ENCODE peak calls at places on chromosomes 3 and 15, in eight cellular contexts. X, S, T, Y, I, Q, M and V are unnamed samples.

GRCh38 chr15:83842281-83842680 is 188.4 kb downstream of the ADAMTSL3 start:
- DNase-seq in X (no peak), S (no peak), T (no peak), Y (peak), I (no peak), Q (no peak), M (no peak), V (no peak)

GRCh38 chr3:188270423-188270972 is 116.5 kb downstream of the LPP start:
- DNase-seq in X (no peak), S (peak), T (no peak), Y (no peak), I (no peak), Q (peak), M (no peak), V (no peak)

GRCh38 chr15:77395013-77395774 is 24.7 kb downstream of the PEAK1 start:
- DNase-seq in X (no peak), S (no peak), T (no peak), Y (no peak), I (no peak), Q (no peak), M (no peak), V (no peak)

GRCh38 chr15:63856711-63857458 is 23.1 kb upstream of the HERC1 start:
- DNase-seq in X (no peak), S (no peak), T (no peak), Y (no peak), I (no peak), Q (no peak), M (no peak), V (no peak)

GRCh38 chr15:92158426-92158825 is 235.3 kb upstream of the ST8SIA2 start:
- DNase-seq in X (peak), S (no peak), T (no peak), Y (peak), I (no peak), Q (peak), M (no peak), V (no peak)

GRCh38 chr3:37594873-37595783 is 266.6 kb upstream of the CTDSPL start:
- DNase-seq in X (no peak), S (no peak), T (no peak), Y (no peak), I (no peak), Q (no peak), M (no peak), V (peak)

GRCh38 chr3:148790841-148791240 is 36.8 kb upstream of the CPB1 start:
- DNase-seq in X (no peak), S (peak), T (no peak), Y (no peak), I (no peak), Q (peak), M (no peak), V (peak)

GRCh38 chr3:12638105-12638504 is 25.8 kb downstream of the RAF1 start:
- DNase-seq in X (no peak), S (no peak), T (no peak), Y (no peak), I (no peak), Q (no peak), M (no peak), V (no peak)

GRCh38 chr3:146160964-146161724 is at the start of gene PLOD2:
- DNase-seq in X (no peak), S (peak), T (no peak), Y (peak), I (no peak), Q (peak), M (peak), V (peak)

GRCh38 chr15:88299502-88299901 is 43.0 kb upstream of the NTRK3 start:
- DNase-seq in X (no peak), S (no peak), T (no peak), Y (no peak), I (no peak), Q (no peak), M (no peak), V (no peak)